ENCODE peak calls at places on chromosomes 5 and 9, in eight cellular contexts. One of them, this sample, is unnamed.

GRCh38 chr9:128733256-128733655 is 9.3 kb upstream of the ZDHHC12 start:
- DNase-seq in heart left ventricle: peak; percentile 66
- DNase-seq in ovary: peak; percentile 52
- DNase-seq in PC-3: peak; percentile 35
- DNase-seq in HepG2: peak; percentile 91
- DNase-seq in fibroblast of lung: peak; percentile 80
- DNase-seq in HFFc6: peak; percentile 54
- DNase-seq in colonic mucosa: peak; percentile 78
- DNase-seq in this sample: peak; percentile 58

GRCh38 chr9:2469681-2470141 is 151.9 kb upstream of the VLDLR start:
- DNase-seq in heart left ventricle: peak; percentile 50
- DNase-seq in ovary: peak; percentile 65
- DNase-seq in PC-3: peak; percentile 41
- DNase-seq in HepG2: no peak
- DNase-seq in fibroblast of lung: peak; percentile 20
- DNase-seq in HFFc6: no peak
- DNase-seq in colonic mucosa: peak; percentile 27
- DNase-seq in this sample: no peak

GRCh38 chr9:93003552-93004407 is 54.7 kb upstream of the SUSD3 start:
- DNase-seq in heart left ventricle: peak; percentile 57
- DNase-seq in ovary: peak; percentile 78
- DNase-seq in PC-3: peak; percentile 72
- DNase-seq in HepG2: peak; percentile 41
- DNase-seq in fibroblast of lung: peak; percentile 12
- DNase-seq in HFFc6: peak; percentile 25
- DNase-seq in colonic mucosa: peak; percentile 76
- DNase-seq in this sample: peak; percentile 49

GRCh38 chr5:179762079-179762780 is 29.6 kb downstream of the MAML1 start:
- DNase-seq in heart left ventricle: no peak
- DNase-seq in ovary: no peak
- DNase-seq in PC-3: peak; percentile 1
- DNase-seq in HepG2: peak; percentile 9
- DNase-seq in fibroblast of lung: peak; percentile 64
- DNase-seq in HFFc6: peak; percentile 61
- DNase-seq in colonic mucosa: peak; percentile 32
- DNase-seq in this sample: peak; percentile 14

GRCh38 chr9:84597131-84597530 is 72.4 kb upstream of the NTRK2 start:
- DNase-seq in heart left ventricle: no peak
- DNase-seq in ovary: no peak
- DNase-seq in PC-3: no peak
- DNase-seq in HepG2: no peak
- DNase-seq in fibroblast of lung: no peak
- DNase-seq in HFFc6: no peak
- DNase-seq in colonic mucosa: no peak
- DNase-seq in this sample: no peak

GRCh38 chr9:86285247-86285646 is 2.9 kb upstream of the ISCA1 start:
- DNase-seq in heart left ventricle: no peak
- DNase-seq in ovary: no peak
- DNase-seq in PC-3: no peak
- DNase-seq in HepG2: no peak
- DNase-seq in fibroblast of lung: no peak
- DNase-seq in HFFc6: no peak
- DNase-seq in colonic mucosa: no peak
- DNase-seq in this sample: no peak

GRCh38 chr9:129650680-129651235 is 8.8 kb upstream of the ASB6 start:
- DNase-seq in heart left ventricle: no peak
- DNase-seq in ovary: no peak
- DNase-seq in PC-3: no peak
- DNase-seq in HepG2: no peak
- DNase-seq in fibroblast of lung: no peak
- DNase-seq in HFFc6: no peak
- DNase-seq in colonic mucosa: no peak
- DNase-seq in this sample: no peak

GRCh38 chr5:44935262-44935661 is 126.5 kb downstream of the MRPS30 start:
- DNase-seq in heart left ventricle: no peak
- DNase-seq in ovary: no peak
- DNase-seq in PC-3: peak; percentile 42
- DNase-seq in HepG2: no peak
- DNase-seq in fibroblast of lung: no peak
- DNase-seq in HFFc6: no peak
- DNase-seq in colonic mucosa: no peak
- DNase-seq in this sample: no peak

GRCh38 chr9:90642570-90643539 is at the start of gene DIRAS2:
- DNase-seq in heart left ventricle: peak; percentile 41
- DNase-seq in ovary: no peak
- DNase-seq in PC-3: peak; percentile 57
- DNase-seq in HepG2: no peak
- DNase-seq in fibroblast of lung: peak; percentile 57
- DNase-seq in HFFc6: peak; percentile 11
- DNase-seq in colonic mucosa: peak; percentile 27
- DNase-seq in this sample: peak; percentile 50

GRCh38 chr5:142911775-142912174 is 141.6 kb downstream of the ARHGAP26 start:
- DNase-seq in heart left ventricle: no peak
- DNase-seq in ovary: no peak
- DNase-seq in PC-3: no peak
- DNase-seq in HepG2: no peak
- DNase-seq in fibroblast of lung: no peak
- DNase-seq in HFFc6: no peak
- DNase-seq in colonic mucosa: no peak
- DNase-seq in this sample: no peak

GRCh38 chr9:105835721-105836120 is 141.4 kb downstream of the TMEM38B start:
- DNase-seq in heart left ventricle: peak; percentile 29
- DNase-seq in ovary: no peak
- DNase-seq in PC-3: no peak
- DNase-seq in HepG2: no peak
- DNase-seq in fibroblast of lung: no peak
- DNase-seq in HFFc6: no peak
- DNase-seq in colonic mucosa: no peak
- DNase-seq in this sample: no peak

GRCh38 chr5:123117989-123118388 is 28.9 kb downstream of the PRDM6 start:
- DNase-seq in heart left ventricle: no peak
- DNase-seq in ovary: no peak
- DNase-seq in PC-3: peak; percentile 3
- DNase-seq in HepG2: no peak
- DNase-seq in fibroblast of lung: no peak
- DNase-seq in HFFc6: no peak
- DNase-seq in colonic mucosa: no peak
- DNase-seq in this sample: no peak

GRCh38 chr5:123122273-123122672 is 33.2 kb downstream of the PRDM6 start:
- DNase-seq in heart left ventricle: no peak
- DNase-seq in ovary: no peak
- DNase-seq in PC-3: no peak
- DNase-seq in HepG2: no peak
- DNase-seq in fibroblast of lung: no peak
- DNase-seq in HFFc6: no peak
- DNase-seq in colonic mucosa: no peak
- DNase-seq in this sample: no peak

GRCh38 chr5:123120197-123120596 is 31.2 kb downstream of the PRDM6 start:
- DNase-seq in heart left ventricle: no peak
- DNase-seq in ovary: no peak
- DNase-seq in PC-3: no peak
- DNase-seq in HepG2: no peak
- DNase-seq in fibroblast of lung: no peak
- DNase-seq in HFFc6: no peak
- DNase-seq in colonic mucosa: no peak
- DNase-seq in this sample: no peak

GRCh38 chr5:123116757-123117156 is 27.7 kb downstream of the PRDM6 start:
- DNase-seq in heart left ventricle: no peak
- DNase-seq in ovary: no peak
- DNase-seq in PC-3: no peak
- DNase-seq in HepG2: no peak
- DNase-seq in fibroblast of lung: no peak
- DNase-seq in HFFc6: peak; percentile 8
- DNase-seq in colonic mucosa: no peak
- DNase-seq in this sample: no peak

DNA sequence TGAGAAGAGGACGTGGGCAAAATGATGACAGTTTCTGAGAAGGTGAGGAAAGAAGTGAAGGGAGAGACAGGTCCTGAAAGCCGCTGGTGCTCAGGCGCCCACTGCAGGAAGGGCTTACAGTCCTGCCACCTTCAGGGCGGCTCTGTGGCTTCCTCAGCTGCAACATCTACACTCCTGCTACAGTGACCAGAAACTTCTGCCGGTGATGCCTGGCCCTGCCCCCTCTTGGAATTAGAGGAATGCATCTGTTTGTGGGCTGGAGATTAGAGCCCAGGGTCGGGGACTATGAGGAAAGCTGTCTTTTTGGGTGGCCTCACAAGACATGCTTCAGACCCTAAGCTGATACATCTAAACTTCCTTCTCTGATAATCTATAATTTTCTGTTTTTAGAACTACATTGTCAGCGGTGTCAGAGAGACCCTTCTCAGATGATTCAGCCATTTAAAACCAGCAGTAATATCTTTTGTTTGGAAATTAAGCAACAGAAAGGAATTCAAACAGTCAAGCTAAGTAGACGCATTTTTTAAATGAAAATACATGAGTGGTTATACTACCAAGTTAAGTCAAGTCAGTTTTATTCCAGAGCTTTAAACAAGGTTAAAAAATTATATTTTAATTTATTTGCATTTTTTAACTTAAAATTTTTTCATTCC is 30.4 kb downstream of the PRDM6 start:
- DNase-seq in heart left ventricle: no peak
- DNase-seq in ovary: peak; percentile 39
- DNase-seq in PC-3: no peak
- DNase-seq in HepG2: peak; percentile 17
- DNase-seq in fibroblast of lung: peak; percentile 79
- DNase-seq in HFFc6: peak; percentile 28
- DNase-seq in colonic mucosa: no peak
- DNase-seq in this sample: no peak
- TF ChIP-seq CTCF in heart left ventricle: no peak
- TF ChIP-seq CTCF in ovary: no peak
- TF ChIP-seq CTCF in PC-3: no peak
- TF ChIP-seq CTCF in HepG2: peak; percentile 56
- TF ChIP-seq CTCF in fibroblast of lung: peak; percentile 33
- TF ChIP-seq CTCF in HFFc6: peak; percentile 29
- TF ChIP-seq CTCF in colonic mucosa: no peak
- TF ChIP-seq CTCF in this sample: no peak

DNA sequence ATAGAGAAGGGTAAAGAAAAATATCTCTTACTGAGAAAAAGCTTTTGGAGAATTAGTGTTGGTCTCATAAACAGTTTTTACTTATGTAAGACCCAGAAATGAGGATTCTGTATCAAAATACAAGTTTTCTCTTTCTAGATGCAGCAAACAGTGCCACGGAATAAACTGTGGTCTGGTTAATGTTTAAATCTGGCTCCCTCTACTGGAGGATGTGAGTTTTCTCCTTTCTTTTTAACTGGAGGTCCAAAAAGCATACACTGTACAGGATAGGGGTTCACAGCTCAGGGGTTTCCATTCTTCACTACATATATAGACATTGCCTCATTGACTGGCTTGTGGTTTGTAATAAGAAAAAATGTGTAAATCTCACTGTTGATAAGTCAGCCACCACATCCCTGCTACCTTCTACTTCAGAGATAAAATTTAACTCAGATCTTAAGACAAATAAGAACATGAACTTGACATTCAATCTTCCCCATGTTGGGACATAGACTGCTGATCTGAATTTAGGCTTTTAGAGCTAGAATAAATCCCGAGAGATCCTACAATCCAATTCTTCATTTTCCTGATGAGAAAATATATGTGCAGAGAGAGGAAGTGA is 98.9 kb downstream of the CFAP95 start:
- DNase-seq in heart left ventricle: no peak
- DNase-seq in ovary: no peak
- DNase-seq in PC-3: peak; percentile 63
- DNase-seq in HepG2: peak; percentile 50
- DNase-seq in fibroblast of lung: peak; percentile 56
- DNase-seq in HFFc6: peak; percentile 68
- DNase-seq in colonic mucosa: no peak
- DNase-seq in this sample: no peak
- TF ChIP-seq CTCF in heart left ventricle: peak; percentile 67
- TF ChIP-seq CTCF in ovary: no peak
- TF ChIP-seq CTCF in PC-3: peak; percentile 81
- TF ChIP-seq CTCF in HepG2: peak; percentile 67
- TF ChIP-seq CTCF in fibroblast of lung: peak; percentile 70
- TF ChIP-seq CTCF in HFFc6: peak; percentile 91
- TF ChIP-seq CTCF in colonic mucosa: peak; percentile 73
- TF ChIP-seq CTCF in this sample: peak; percentile 45

GRCh38 chr5:124524552-124525232 is 221.7 kb downstream of the ZNF608 start:
- DNase-seq in heart left ventricle: no peak
- DNase-seq in ovary: no peak
- DNase-seq in PC-3: no peak
- DNase-seq in HepG2: peak; percentile 31
- DNase-seq in fibroblast of lung: no peak
- DNase-seq in HFFc6: no peak
- DNase-seq in colonic mucosa: no peak
- DNase-seq in this sample: no peak
- TF ChIP-seq CTCF in heart left ventricle: no peak
- TF ChIP-seq CTCF in ovary: no peak
- TF ChIP-seq CTCF in PC-3: no peak
- TF ChIP-seq CTCF in HepG2: peak; percentile 58
- TF ChIP-seq CTCF in fibroblast of lung: no peak
- TF ChIP-seq CTCF in HFFc6: no peak
- TF ChIP-seq CTCF in colonic mucosa: no peak
- TF ChIP-seq CTCF in this sample: no peak

GRCh38 chr9:95338243-95338642 is 20.7 kb upstream of the FANCC start:
- DNase-seq in heart left ventricle: no peak
- DNase-seq in ovary: no peak
- DNase-seq in PC-3: no peak
- DNase-seq in HepG2: no peak
- DNase-seq in fibroblast of lung: no peak
- DNase-seq in HFFc6: no peak
- DNase-seq in colonic mucosa: no peak
- DNase-seq in this sample: no peak

GRCh38 chr9:95332860-95333259 is 15.4 kb upstream of the FANCC start:
- DNase-seq in heart left ventricle: no peak
- DNase-seq in ovary: no peak
- DNase-seq in PC-3: no peak
- DNase-seq in HepG2: no peak
- DNase-seq in fibroblast of lung: no peak
- DNase-seq in HFFc6: no peak
- DNase-seq in colonic mucosa: no peak
- DNase-seq in this sample: no peak

GRCh38 chr9:95341262-95342011 is 23.9 kb upstream of the FANCC start:
- DNase-seq in heart left ventricle: no peak
- DNase-seq in ovary: no peak
- DNase-seq in PC-3: peak; percentile 22
- DNase-seq in HepG2: no peak
- DNase-seq in fibroblast of lung: peak; percentile 14
- DNase-seq in HFFc6: no peak
- DNase-seq in colonic mucosa: no peak
- DNase-seq in this sample: no peak

GRCh38 chr9:95333426-95333825 is 15.9 kb upstream of the FANCC start:
- DNase-seq in heart left ventricle: no peak
- DNase-seq in ovary: no peak
- DNase-seq in PC-3: no peak
- DNase-seq in HepG2: no peak
- DNase-seq in fibroblast of lung: no peak
- DNase-seq in HFFc6: no peak
- DNase-seq in colonic mucosa: no peak
- DNase-seq in this sample: no peak

DNA sequence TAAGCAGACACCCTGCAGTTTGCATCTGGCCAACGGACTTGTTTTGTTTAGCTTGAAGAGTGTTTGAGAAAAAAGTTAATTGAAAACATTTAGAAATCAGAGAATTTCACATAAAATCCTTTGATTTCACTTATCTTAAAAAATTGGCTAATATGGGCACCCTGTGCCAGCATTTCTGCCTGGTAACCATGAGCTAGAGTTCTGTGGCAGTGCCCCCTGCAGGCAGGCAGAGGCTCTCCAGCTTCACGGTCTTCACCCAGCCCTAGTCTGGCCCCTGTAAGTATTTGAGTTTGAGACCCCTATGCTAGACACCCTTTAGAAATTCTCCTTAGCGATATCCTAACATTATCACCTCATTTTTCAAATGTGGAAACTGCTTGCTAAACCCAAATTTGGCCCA is 18.8 kb upstream of the FANCC start:
- DNase-seq in heart left ventricle: no peak
- DNase-seq in ovary: no peak
- DNase-seq in PC-3: no peak
- DNase-seq in HepG2: peak; percentile 30
- DNase-seq in fibroblast of lung: no peak
- DNase-seq in HFFc6: no peak
- DNase-seq in colonic mucosa: no peak
- DNase-seq in this sample: no peak
- TF ChIP-seq CTCF in heart left ventricle: peak; percentile 48
- TF ChIP-seq CTCF in ovary: no peak
- TF ChIP-seq CTCF in PC-3: peak; percentile 56
- TF ChIP-seq CTCF in HepG2: peak; percentile 65
- TF ChIP-seq CTCF in fibroblast of lung: peak; percentile 56
- TF ChIP-seq CTCF in HFFc6: peak; percentile 74
- TF ChIP-seq CTCF in colonic mucosa: peak; percentile 46
- TF ChIP-seq CTCF in this sample: no peak

This sample was measured in prostate gland.